ENCODE peak calls at places on chromosomes 16 and 17, in ten cellular contexts. I is tibial artery; V is sciatic nerve; R is osteocyte; L is stomach; N is HFFc6; M is hypothalamus; S is SW 1271; W is activated naive CD8-positive, alpha-beta T cell treated with anti-CD3 and anti-CD28 coated beads, Interleukin-2, amount 50 U/mL, for 24 hours; T is K562. H is an unnamed sample.

GRCh38 chr16:53055603-53056527 is 1.1 kb downstream of the CHD9 start:
- DNase-seq in M (no peak), I (peak; percentile 45), R (no peak), L (no peak), S (peak; percentile 50), V (no peak), W (no peak), N (peak; percentile 69), T (peak; percentile 85), H (peak; percentile 45)

GRCh38 chr16:50202926-50203624 is 50.0 kb downstream of the TENT4B start:
- DNase-seq in T (no peak), R (no peak), I (no peak), S (peak; percentile 74), L (no peak), V (no peak), M (no peak), N (peak; percentile 97), W (no peak), H (no peak)

GRCh38 chr16:4663756-4664465 is 29.5 kb upstream of the NUDT16L1 start:
- DNase-seq in N (no peak), S (no peak), T (no peak), V (peak; percentile 77), R (no peak), L (peak; percentile 45), I (peak; percentile 78), W (peak; percentile 39), M (peak; percentile 20), H (no peak)

GRCh38 chr17:75501378-75502071 is 13.8 kb downstream of the CASKIN2 start:
- DNase-seq in W (no peak), M (peak; percentile 77), V (no peak), L (no peak), S (no peak), N (no peak), I (no peak), R (no peak), T (no peak), H (no peak)

GRCh38 chr16:66605177-66605999 is 884 bp downstream of the CMTM3 start:
- DNase-seq in R (peak; percentile 88), N (peak; percentile 1), M (peak; percentile 35), V (peak; percentile 75), W (peak; percentile 49), T (peak; percentile 77), S (peak; percentile 43), I (peak; percentile 40), L (peak; percentile 40), H (no peak)

GRCh38 chr17:8606415-8606814 is 24.1 kb downstream of the MYH10 start:
- DNase-seq in W (no peak), I (no peak), V (no peak), N (no peak), S (no peak), M (no peak), R (no peak), L (no peak), T (no peak), H (no peak)

GRCh38 chr17:73643846-73644144 is 450 bp downstream of the SDK2 start:
- DNase-seq in T (no peak), S (no peak), R (no peak), I (no peak), V (peak; percentile 50), N (no peak), M (no peak), L (no peak), W (no peak), H (no peak)

GRCh38 chr16:17173134-17173729 is 297.5 kb downstream of the XYLT1 start:
- DNase-seq in M (no peak), I (peak; percentile 78), S (no peak), W (peak; percentile 3), N (peak; percentile 31), L (peak; percentile 41), R (no peak), V (peak; percentile 68), T (no peak), H (no peak)

GRCh38 chr17:78944956-78945355 is 19.8 kb upstream of the TIMP2 start:
- DNase-seq in L (no peak), S (no peak), W (no peak), R (no peak), T (no peak), M (no peak), V (no peak), N (no peak), I (no peak), H (no peak)

GRCh38 chr17:77842906-77843249 is 115.6 kb upstream of the TNRC6C start:
- DNase-seq in T (no peak), M (no peak), S (no peak), N (no peak), V (peak; percentile 38), I (no peak), W (no peak), L (no peak), R (no peak), H (no peak)

GRCh38 chr17:8894673-8895578 is 27.5 kb upstream of the PIK3R6 start:
- DNase-seq in R (no peak), T (peak; percentile 64), V (peak; percentile 73), L (peak; percentile 70), N (peak; percentile 57), W (peak; percentile 54), I (peak; percentile 70), M (peak; percentile 10), S (peak; percentile 63), H (peak; percentile 63)